ENCODE peak calls at places on chromosomes 13 and 19, in six cellular contexts. N is RWPE1; O is MV-4-11; G is stimulated activated CD8-positive, alpha-beta memory T cell treated with anti-CD3 and anti-CD28 coated beads, Interleukin-7, amount 100 ng/mL, for 1 hour; I is heart left ventricle; B is COR-L47. W is an unnamed sample.

GRCh38 chr13:30751183-30751933 is 16.0 kb downstream of the ALOX5AP start:
- DNase-seq in N (no peak), O (peak), G (no peak), I (no peak), B (no peak), W (no peak)

GRCh38 chr19:41221514-41222205 is 2.6 kb downstream of the AXL start:
- DNase-seq in N (no peak), O (no peak), G (no peak), I (no peak), B (no peak), W (no peak)

GRCh38 chr19:11578342-11579142 is 1.1 kb upstream of the ACP5 start:
- DNase-seq in N (no peak), O (peak), G (no peak), I (peak), B (no peak), W (no peak)

GRCh38 chr13:21219044-21219381 is 42.6 kb downstream of the MRPL57 start:
- DNase-seq in N (no peak), O (peak), G (no peak), I (no peak), B (no peak), W (no peak)

GRCh38 chr19:23440791-23441190 is 45.5 kb upstream of the ZNF91 start:
- DNase-seq in N (no peak), O (no peak), G (no peak), I (no peak), B (no peak), W (no peak)

GRCh38 chr19:402786-403185 is 6.2 kb downstream of the C2CD4C start:
- DNase-seq in N (no peak), O (no peak), G (no peak), I (no peak), B (no peak), W (no peak)

GRCh38 chr19:45211751-45212381 is 33.3 kb downstream of the BLOC1S3 start:
- DNase-seq in N (no peak), O (peak), G (no peak), I (peak), B (no peak), W (no peak)

GRCh38 chr19:47729468-47729798 is 15.9 kb upstream of the NOP53 start:
- DNase-seq in N (peak), O (no peak), G (no peak), I (peak), B (no peak), W (peak)

GRCh38 chr19:14107581-14108461 is 9.7 kb downstream of the PRKACA start:
- DNase-seq in N (no peak), O (no peak), G (no peak), I (peak), B (no peak), W (peak)

GRCh38 chr19:42285546-42285945 is 16.4 kb upstream of the PRR19 start:
- DNase-seq in N (no peak), O (peak), G (no peak), I (no peak), B (no peak), W (no peak)

GRCh38 chr13:109148243-109148642 is 518.8 kb downstream of the MYO16 start:
- DNase-seq in N (peak), O (no peak), G (no peak), I (no peak), B (no peak), W (peak)

GRCh38 chr13:46373623-46374022 is 13.4 kb downstream of the RUBCNL start:
- DNase-seq in N (no peak), O (no peak), G (no peak), I (no peak), B (no peak), W (no peak)

GRCh38 chr19:13181747-13182388 is 31.7 kb downstream of the IER2 start:
- DNase-seq in N (no peak), O (peak), G (no peak), I (peak), B (no peak), W (no peak)

GRCh38 chr19:1189419-1189818 is 15.4 kb upstream of the SBNO2 start:
- DNase-seq in N (no peak), O (no peak), G (no peak), I (no peak), B (no peak), W (peak)

GRCh38 chr19:35476149-35476548 is 14.1 kb downstream of the KRTDAP start:
- DNase-seq in N (no peak), O (no peak), G (no peak), I (no peak), B (no peak), W (no peak)

GRCh38 chr13:30800107-30800506 is 64.8 kb downstream of the ALOX5AP start:
- DNase-seq in N (no peak), O (no peak), G (no peak), I (no peak), B (no peak), W (no peak)

GRCh38 chr19:7778081-7778480 is 15.0 kb downstream of the CLEC4M start:
- DNase-seq in N (no peak), O (peak), G (no peak), I (peak), B (no peak), W (no peak)

GRCh38 chr19:54473071-54473941 is at the start of gene CDC42EP5:
- DNase-seq in N (no peak), O (no peak), G (no peak), I (peak), B (no peak), W (peak)

GRCh38 chr19:40348961-40349507 is 539 bp downstream of the PLD3 start:
- DNase-seq in N (peak), O (no peak), G (no peak), I (no peak), B (no peak), W (peak)

GRCh38 chr19:2113436-2114211 is 16.9 kb downstream of the IZUMO4 start:
- DNase-seq in N (peak), O (no peak), G (no peak), I (no peak), B (no peak), W (peak)

GRCh38 chr13:87234981-87235380 is 436.2 kb upstream of the SLITRK5 start:
- DNase-seq in N (no peak), O (peak), G (no peak), I (no peak), B (no peak), W (no peak)

GRCh38 chr13:101570410-101570809 is 117.9 kb downstream of the ITGBL1 start:
- DNase-seq in N (peak), O (no peak), G (no peak), I (no peak), B (no peak), W (peak)

GRCh38 chr13:74203576-74203975 is 69.4 kb upstream of the KLF12 start:
- DNase-seq in N (no peak), O (no peak), G (no peak), I (no peak), B (no peak), W (no peak)

GRCh38 chr19:2726904-2727639 is 5.9 kb upstream of the DIRAS1 start:
- DNase-seq in N (no peak), O (peak), G (no peak), I (no peak), B (no peak), W (no peak)

GRCh38 chr13:46738055-46738454 is 58.9 kb downstream of the ESD start:
- DNase-seq in N (no peak), O (no peak), G (no peak), I (no peak), B (no peak), W (no peak)

GRCh38 chr19:57667220-57667619 is 1.5 kb upstream of the ZSCAN4 start:
- DNase-seq in N (no peak), O (no peak), G (no peak), I (no peak), B (no peak), W (no peak)

GRCh38 chr13:25286308-25286968 is 850 bp downstream of the MTMR6 start:
- DNase-seq in N (peak), O (peak), G (no peak), I (no peak), B (no peak), W (peak)

GRCh38 chr13:48748681-48749080 is 95.0 kb downstream of the CYSLTR2 start:
- DNase-seq in N (no peak), O (no peak), G (no peak), I (no peak), B (no peak), W (no peak)

GRCh38 chr13:28794370-28794769 is 25.8 kb upstream of the MTUS2 start:
- DNase-seq in N (no peak), O (no peak), G (no peak), I (no peak), B (no peak), W (no peak)

GRCh38 chr19:10454267-10454666 is 33.9 kb downstream of the PDE4A start:
- DNase-seq in N (no peak), O (no peak), G (no peak), I (no peak), B (no peak), W (no peak)

GRCh38 chr13:110067355-110068175 is 239.4 kb downstream of the COL4A1 start:
- DNase-seq in N (no peak), O (no peak), G (no peak), I (no peak), B (no peak), W (peak)

GRCh38 chr19:5003781-5004180 is 34.9 kb downstream of the KDM4B start:
- DNase-seq in N (no peak), O (no peak), G (no peak), I (no peak), B (no peak), W (no peak)

GRCh38 chr19:1130801-1131717 is 27.3 kb downstream of the GPX4 start:
- DNase-seq in N (no peak), O (no peak), G (no peak), I (no peak), B (no peak), W (no peak)

GRCh38 chr13:98564204-98564603 is 12.7 kb downstream of the STK24 start:
- DNase-seq in N (no peak), O (no peak), G (no peak), I (no peak), B (no peak), W (no peak)

GRCh38 chr13:32878172-32878571 is 138.1 kb upstream of the KL start:
- DNase-seq in N (peak), O (no peak), G (no peak), I (no peak), B (no peak), W (peak)

GRCh38 chr19:44745386-44745831 is 3.1 kb upstream of the BCL3 start:
- DNase-seq in N (no peak), O (no peak), G (no peak), I (peak), B (no peak), W (peak)